ENCODE peak calls at places on chromosome 5, in eight cellular contexts. L is GOT3; D is globus pallidus; E is T-helper 1 cell; F is fibroblast of the aortic adventitia; X is stimulated activated CD4-positive, alpha-beta T cell treated with anti-CD3 and anti-CD28 coated beads, TNF-alpha, amount 100 ng/mL, for 24 hours; T is nephron progenitor cell; U is stimulated activated CD8-positive, alpha-beta memory T cell treated with anti-CD3 and anti-CD28 coated beads, Interleukin-2, amount 100 ng/mL, for 48 hours. K is an unnamed sample.
A peak's percentile ranks its signal among the peaks of the same experiment; 100 is the strongest.

GRCh38 chr5:57054671-57055070 is 102.7 kb upstream of the MIER3 start:
- DNase-seq in U (no peak), F (no peak), L (no peak), E (no peak), X (no peak), D (no peak), T (no peak), K (no peak)

GRCh38 chr5:79771387-79771786 is 81.8 kb downstream of the CMYA5 start:
- DNase-seq in X (no peak), D (no peak), L (peak; percentile 20), T (no peak), U (no peak), F (peak; percentile 21), E (no peak), K (no peak)

GRCh38 chr5:175466700-175467318 is 11.6 kb upstream of the SFXN1 start:
- DNase-seq in T (no peak), L (no peak), U (no peak), X (no peak), D (no peak), E (no peak), F (peak; percentile 74), K (no peak)

GRCh38 chr5:101278011-101278687 is 375.1 kb upstream of the ST8SIA4 start:
- DNase-seq in T (no peak), U (no peak), E (no peak), F (no peak), L (no peak), D (no peak), X (no peak), K (no peak)

GRCh38 chr5:139273572-139274264 is 19.8 kb upstream of the MATR3 start:
- DNase-seq in T (peak; percentile 91), E (peak; percentile 78), X (peak; percentile 86), D (peak; percentile 89), F (peak; percentile 75), L (peak; percentile 89), U (peak; percentile 82), K (peak; percentile 91)

GRCh38 chr5:167602077-167602476 is 689.4 kb upstream of the WWC1 start:
- DNase-seq in F (no peak), E (no peak), X (no peak), D (no peak), U (no peak), L (no peak), T (no peak), K (no peak)

GRCh38 chr5:52148679-52149078 is 639.0 kb upstream of the ITGA1 start:
- DNase-seq in D (no peak), T (no peak), U (no peak), E (no peak), L (no peak), F (no peak), X (no peak), K (no peak)

GRCh38 chr5:43020294-43020711 is 19.8 kb downstream of the ANXA2R start:
- DNase-seq in F (no peak), E (no peak), U (no peak), T (no peak), X (no peak), L (no peak), D (no peak), K (no peak)

GRCh38 chr5:173228107-173228506 is 6.9 kb downstream of the NKX2-5 start:
- DNase-seq in F (no peak), D (no peak), T (no peak), U (no peak), X (no peak), L (no peak), E (no peak), K (no peak)

GRCh38 chr5:149475777-149476176 is 75.5 kb downstream of the CSNK1A1 start:
- DNase-seq in F (no peak), D (no peak), T (no peak), E (no peak), X (no peak), L (no peak), U (no peak), K (no peak)